ENCODE peak calls at places on chromosomes 5 and 9, in four cellular contexts. J, R, Y and N are unnamed samples.
A peak's percentile ranks its signal among the peaks of the same experiment; 100 is the strongest.

GRCh38 chr5:146878471-146879172 is at the start of gene PPP2R2B:
- DNase-seq in J (peak; percentile 70), R (no peak), Y (no peak), N (no peak)

GRCh38 chr5:53194086-53194485 is 84.5 kb upstream of the MOCS2 start:
- DNase-seq in J (no peak), R (no peak), Y (no peak), N (no peak)

GRCh38 chr5:174725261-174725990 is 1.0 kb downstream of the MSX2 start:
- DNase-seq in J (no peak), R (no peak), Y (no peak), N (no peak)

GRCh38 chr9:127505396-127506116 is 54.2 kb downstream of the LRSAM1 start:
- DNase-seq in J (peak; percentile 72), R (peak; percentile 55), Y (peak; percentile 35), N (peak; percentile 62)

GRCh38 chr5:30808996-30809395 is 384.5 kb upstream of the CDH6 start:
- DNase-seq in J (no peak), R (no peak), Y (no peak), N (no peak)

GRCh38 chr9:98108540-98109031 is 10.4 kb downstream of the TRIM14 start:
- DNase-seq in J (no peak), R (no peak), Y (no peak), N (no peak)

GRCh38 chr5:116502616-116503015 is 72.0 kb downstream of the SEMA6A start:
- DNase-seq in J (no peak), R (no peak), Y (no peak), N (no peak)

GRCh38 chr9:123586140-123586735 is 230.2 kb downstream of the CRB2 start:
- DNase-seq in J (no peak), R (no peak), Y (no peak), N (no peak)

GRCh38 chr9:26786571-26786970 is 106.0 kb downstream of the CAAP1 start:
- DNase-seq in J (no peak), R (no peak), Y (no peak), N (no peak)

GRCh38 chr9:106019017-106019692 is 324.8 kb downstream of the TMEM38B start:
- DNase-seq in J (no peak), R (no peak), Y (peak; percentile 24), N (no peak)

GRCh38 chr9:90012825-90013425 is 408.1 kb downstream of the GADD45G start:
- DNase-seq in J (no peak), R (no peak), Y (no peak), N (no peak)

GRCh38 chr5:23704176-23704855 is 196.9 kb downstream of the PRDM9 start:
- DNase-seq in J (no peak), R (no peak), Y (no peak), N (no peak)

GRCh38 chr9:6922680-6923079 is 164.9 kb downstream of the KDM4C start:
- DNase-seq in J (no peak), R (no peak), Y (no peak), N (no peak)

GRCh38 chr5:154264549-154265196 is 74.1 kb downstream of the GALNT10 start:
- DNase-seq in J (no peak), R (no peak), Y (no peak), N (no peak)

GRCh38 chr5:154268073-154268472 is 77.5 kb downstream of the GALNT10 start:
- DNase-seq in J (no peak), R (no peak), Y (no peak), N (no peak)

GRCh38 chr5:154269414-154269813 is 78.9 kb downstream of the GALNT10 start:
- DNase-seq in J (no peak), R (no peak), Y (no peak), N (no peak)

GRCh38 chr5:154265197-154265578 is 74.7 kb downstream of the GALNT10 start:
- DNase-seq in J (no peak), R (no peak), Y (no peak), N (no peak)

GRCh38 chr5:154267516-154267915 is 77.0 kb downstream of the GALNT10 start:
- DNase-seq in J (no peak), R (no peak), Y (no peak), N (no peak)
- TF ChIP-seq HMGXB4 in J (no peak), R (no peak), Y (no peak), N (no peak)

DNA sequence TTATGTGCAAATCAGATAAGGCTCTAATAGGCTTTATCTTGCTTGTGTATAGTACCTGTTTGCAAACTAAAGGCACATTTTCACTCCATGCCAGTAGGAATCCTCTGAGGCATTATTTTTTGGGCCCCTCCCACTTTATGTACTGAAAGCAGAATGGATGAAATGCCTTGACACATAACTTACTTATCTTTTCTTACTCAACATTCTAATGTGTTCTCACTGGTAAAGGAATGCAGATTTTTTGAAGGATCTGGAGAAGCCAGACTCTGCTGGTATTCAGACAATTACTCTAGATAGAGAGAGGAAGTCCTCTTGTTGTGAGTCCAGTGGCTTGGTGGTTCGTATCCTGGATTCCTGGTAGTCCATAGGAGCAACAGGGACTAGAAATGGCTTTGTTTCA is 336.7 kb downstream of the CCDC171 start:
- DNase-seq in J (no peak), R (no peak), Y (no peak), N (no peak)
- TF ChIP-seq HMGXB4 in J (no peak), R (no peak), Y (no peak), N (no peak)

DNA sequence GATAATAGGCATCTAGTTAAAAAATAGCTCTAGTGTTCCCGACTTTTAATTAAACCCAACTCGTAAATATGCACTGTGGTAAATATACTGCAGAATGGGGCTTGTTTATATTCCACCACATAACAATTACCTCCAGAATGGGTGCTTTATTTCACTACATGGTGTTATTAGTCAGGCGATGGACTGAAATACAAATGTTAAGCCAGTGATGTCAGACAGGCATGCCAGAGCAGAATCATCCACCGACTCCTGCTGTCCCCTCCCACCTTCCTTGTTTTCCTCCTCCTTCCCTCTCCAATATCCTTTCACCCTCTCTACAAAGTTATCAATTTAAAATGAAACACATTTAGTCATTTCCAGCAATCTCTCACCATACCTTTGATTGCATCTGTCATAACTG is 287.0 kb downstream of the SPATA31D1 start:
- DNase-seq in J (no peak), R (no peak), Y (no peak), N (no peak)
- TF ChIP-seq HMGXB4 in J (no peak), R (no peak), Y (no peak), N (no peak)

DNA sequence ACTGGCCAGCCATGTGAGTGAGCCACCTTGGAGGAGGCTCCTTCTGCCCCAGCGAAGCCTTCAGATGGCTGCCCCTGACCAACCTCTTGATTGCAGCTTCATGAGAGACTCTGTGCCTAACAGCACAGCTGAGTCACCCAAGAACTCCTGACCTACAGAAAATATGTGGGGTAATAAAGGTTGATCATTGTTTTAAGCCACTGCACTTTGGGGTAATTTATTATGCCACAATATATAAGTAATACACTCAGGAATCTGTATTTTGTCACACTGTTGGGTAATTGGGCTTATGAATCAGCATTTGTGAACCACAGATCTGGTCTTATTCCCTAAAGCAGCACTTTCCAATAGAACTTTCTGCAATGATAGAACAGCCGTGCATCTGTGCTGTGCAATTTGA is 24.4 kb upstream of the VDAC1 start:
- DNase-seq in J (no peak), R (no peak), Y (no peak), N (peak; percentile 50)
- TF ChIP-seq HMGXB4 in J (no peak), R (no peak), Y (no peak), N (no peak)

DNA sequence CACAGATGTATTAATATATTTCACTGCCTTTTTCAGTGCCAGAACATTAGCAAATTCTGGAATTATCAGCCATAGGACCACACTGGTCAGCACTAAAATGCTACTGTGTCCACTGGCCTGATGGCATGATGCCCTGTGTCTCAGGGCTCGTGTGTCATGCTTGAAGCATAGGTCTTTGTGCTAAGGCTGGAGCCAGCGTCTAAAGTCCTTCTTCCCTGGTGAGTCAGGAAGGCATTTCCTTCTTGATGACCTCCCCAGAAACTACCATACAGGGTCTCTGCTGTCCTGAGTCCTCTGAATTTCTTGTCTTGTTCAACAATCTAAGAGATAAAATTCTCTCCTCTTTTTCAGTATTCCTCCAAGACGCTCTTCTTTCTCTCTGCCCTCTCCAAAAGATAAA is 489.9 kb downstream of the PSAT1 start:
- DNase-seq in J (no peak), R (no peak), Y (no peak), N (peak; percentile 15)
- TF ChIP-seq HMGXB4 in J (no peak), R (no peak), Y (no peak), N (no peak)

GRCh38 chr5:158727108-158727507 is 372.6 kb downstream of the EBF1 start:
- DNase-seq in J (no peak), R (no peak), Y (no peak), N (no peak)

GRCh38 chr5:158732345-158732744 is 367.4 kb downstream of the EBF1 start:
- DNase-seq in J (no peak), R (no peak), Y (no peak), N (no peak)

GRCh38 chr5:158731014-158731413 is 368.7 kb downstream of the EBF1 start:
- DNase-seq in J (no peak), R (no peak), Y (no peak), N (no peak)

GRCh38 chr5:158725223-158725825 is 374.4 kb downstream of the EBF1 start:
- DNase-seq in J (no peak), R (no peak), Y (no peak), N (no peak)

GRCh38 chr5:158727771-158728311 is 371.9 kb downstream of the EBF1 start:
- DNase-seq in J (no peak), R (no peak), Y (peak; percentile 1), N (no peak)
- TF ChIP-seq HMGXB4 in J (no peak), R (no peak), Y (no peak), N (no peak)